ENCODE peak calls at places on chromosomes 13 and 19, in seven cellular contexts. M is dorsolateral prefrontal cortex; S is IMR-90; R is SK-N-SH; T is cardiac fibroblast; X is neural progenitor cell; N is CD4-positive, alpha-beta T cell. V is an unnamed sample.

GRCh38 chr19:10001899-10002298 is 8.4 kb downstream of the COL5A3 start:
- DNase-seq in N (no peak), T (peak), X (peak), R (no peak), S (no peak), M (no peak), V (peak)

GRCh38 chr19:49676136-49676689 is 858 bp upstream of the PRMT1 start:
- DNase-seq in S (peak), T (peak), R (peak), M (no peak), X (peak), N (no peak), V (no peak)

GRCh38 chr13:113036401-113036800 is 67.4 kb downstream of the MCF2L start:
- DNase-seq in X (no peak), N (no peak), T (no peak), S (no peak), R (no peak), M (no peak), V (no peak)

GRCh38 chr13:100987993-100988392 is 313.4 kb upstream of the TMTC4 start:
- DNase-seq in X (peak), M (no peak), R (no peak), S (peak), T (no peak), N (no peak), V (no peak)

GRCh38 chr19:33300016-33300981 is 2.0 kb downstream of the CEBPA start:
- DNase-seq in X (no peak), N (no peak), S (no peak), T (no peak), M (no peak), R (peak), V (no peak)

GRCh38 chr13:73451120-73452029 is 392.6 kb downstream of the KLF5 start:
- DNase-seq in T (no peak), M (no peak), X (no peak), R (no peak), S (no peak), N (no peak), V (no peak)

GRCh38 chr19:27972291-27973040 is 1240.5 kb downstream of the UQCRFS1 start:
- DNase-seq in N (no peak), M (no peak), T (peak), S (no peak), R (no peak), X (no peak), V (no peak)

GRCh38 chr13:99150575-99151370 is 49.9 kb upstream of the UBAC2 start:
- DNase-seq in M (no peak), X (no peak), S (peak), T (peak), R (no peak), N (no peak), V (no peak)

GRCh38 chr19:40689339-40690049 is 957 bp downstream of the NUMBL start:
- DNase-seq in T (no peak), R (peak), M (no peak), X (peak), N (peak), S (no peak), V (no peak)

GRCh38 chr13:53782400-53783030 is 753.9 kb downstream of the OLFM4 start:
- DNase-seq in N (no peak), R (peak), X (peak), M (no peak), T (peak), S (peak), V (peak)

GRCh38 chr13:91868351-91868750 is 469.9 kb downstream of the GPC5 start:
- DNase-seq in S (no peak), X (no peak), N (no peak), R (no peak), M (no peak), T (no peak), V (no peak)

GRCh38 chr13:28819046-28819747 is 942 bp upstream of the MTUS2 start:
- DNase-seq in M (no peak), X (peak), S (peak), T (peak), R (no peak), N (no peak), V (peak)

GRCh38 chr19:1434577-1435060 is 3.6 kb upstream of the RPS15 start:
- DNase-seq in R (no peak), T (no peak), X (no peak), M (no peak), N (no peak), S (no peak), V (no peak)

GRCh38 chr13:36750946-36751345 is 68.1 kb upstream of the RFXAP start:
- DNase-seq in M (no peak), T (no peak), N (no peak), R (no peak), X (no peak), S (no peak), V (no peak)

GRCh38 chr13:89568276-89568675 is 1779.2 kb upstream of the MIR17HG start:
- DNase-seq in M (no peak), S (no peak), N (no peak), T (no peak), X (no peak), R (no peak), V (no peak)

GRCh38 chr13:101300531-101300930 is 115.8 kb downstream of the NALCN start:
- DNase-seq in S (no peak), N (no peak), R (no peak), X (no peak), M (no peak), T (no peak), V (no peak)

GRCh38 chr13:41562083-41562482 is 104.7 kb downstream of the RGCC start:
- DNase-seq in T (peak), S (peak), N (no peak), X (no peak), R (no peak), M (peak), V (no peak)
- TF ChIP-seq CTCF in T (no peak), S (no peak), N (no peak), X (no peak), R (no peak), M (no peak), V (no peak)

GRCh38 chr13:39049274-39049673 is 11.0 kb downstream of the NHLRC3 start:
- DNase-seq in R (no peak), M (no peak), S (no peak), N (no peak), T (no peak), X (no peak), V (no peak)

GRCh38 chr13:39051157-39051556 is 12.9 kb downstream of the NHLRC3 start:
- DNase-seq in R (peak), S (peak), X (peak), N (no peak), M (no peak), T (peak), V (no peak)

GRCh38 chr13:39048806-39049205 is 10.6 kb downstream of the NHLRC3 start:
- DNase-seq in N (no peak), T (no peak), R (no peak), X (no peak), S (no peak), M (no peak), V (no peak)

GRCh38 chr13:39044536-39044935 is 6.3 kb downstream of the NHLRC3 start:
- DNase-seq in S (no peak), X (no peak), N (no peak), T (no peak), R (no peak), M (no peak), V (no peak)

GRCh38 chr13:39047560-39047959 is 9.3 kb downstream of the NHLRC3 start:
- DNase-seq in R (peak), T (no peak), S (no peak), N (no peak), X (peak), M (no peak), V (no peak)
- TF ChIP-seq CTCF in R (peak), T (no peak), S (no peak), N (no peak), X (peak), M (no peak), V (peak)

GRCh38 chr13:32443111-32443510 is 15.2 kb upstream of the N4BP2L1 start:
- DNase-seq in R (peak), T (peak), N (peak), X (no peak), M (no peak), S (peak), V (no peak)
- TF ChIP-seq CTCF in R (peak), T (peak), N (peak), X (no peak), M (peak), S (peak), V (peak)

GRCh38 chr13:102399791-102400618 is 1.8 kb downstream of the FGF14 start:
- DNase-seq in X (peak), R (peak), N (peak), T (no peak), S (no peak), M (peak), V (no peak)
- TF ChIP-seq CTCF in X (peak), R (peak), N (no peak), T (no peak), S (no peak), M (no peak), V (no peak)

GRCh38 chr19:41792513-41793413 is 3.6 kb upstream of the CEACAM3 start:
- DNase-seq in X (peak), S (peak), M (no peak), T (peak), R (peak), N (peak), V (peak)
- TF ChIP-seq CTCF in X (peak), S (peak), M (peak), T (peak), R (peak), N (peak), V (peak)

GRCh38 chr19:15815306-15815705 is at the start of gene OR10H1:
- DNase-seq in M (no peak), R (no peak), N (no peak), X (no peak), T (no peak), S (no peak), V (no peak)

GRCh38 chr19:15811476-15811875 is 4.0 kb downstream of the OR10H1 start:
- DNase-seq in X (no peak), R (no peak), M (no peak), T (no peak), N (no peak), S (no peak), V (no peak)

GRCh38 chr19:15812059-15812722 is 3.3 kb downstream of the OR10H1 start:
- DNase-seq in S (no peak), X (no peak), N (peak), T (no peak), R (no peak), M (no peak), V (no peak)

GRCh38 chr19:15813916-15814315 is 1.5 kb downstream of the OR10H1 start:
- DNase-seq in X (no peak), M (no peak), T (no peak), R (no peak), S (no peak), N (no peak), V (no peak)

GRCh38 chr19:15810335-15810734 is 5.1 kb downstream of the OR10H1 start:
- DNase-seq in X (no peak), S (no peak), M (no peak), N (no peak), R (no peak), T (no peak), V (no peak)
- TF ChIP-seq CTCF in X (no peak), S (no peak), M (no peak), N (no peak), R (peak), T (no peak), V (no peak)

GRCh38 chr19:58387338-58388174 is 487 bp downstream of the RPS5 start:
- DNase-seq in X (no peak), T (no peak), S (no peak), N (no peak), M (no peak), R (peak), V (no peak)
- TF ChIP-seq CTCF in X (peak), T (no peak), S (no peak), N (no peak), M (no peak), R (peak), V (no peak)

GRCh38 chr19:2888739-2889224 is 11.9 kb upstream of the ZNF57 start:
- DNase-seq in X (no peak), S (no peak), M (no peak), N (peak), T (no peak), R (no peak), V (no peak)
- TF ChIP-seq CTCF in X (no peak), S (no peak), M (no peak), N (no peak), T (no peak), R (no peak), V (no peak)

GRCh38 chr19:29687244-29687896 is 22.1 kb downstream of the PLEKHF1 start:
- DNase-seq in M (no peak), R (no peak), N (no peak), X (no peak), S (peak), T (peak), V (no peak)

GRCh38 chr19:29687897-29688728 is 22.9 kb downstream of the PLEKHF1 start:
- DNase-seq in X (no peak), T (peak), N (no peak), S (peak), R (no peak), M (no peak), V (no peak)

GRCh38 chr19:29694166-29694565 is 20.9 kb downstream of the C19orf12 start:
- DNase-seq in N (no peak), T (no peak), X (no peak), M (no peak), R (no peak), S (no peak), V (no peak)

GRCh38 chr19:29694669-29695627 is 20.1 kb downstream of the C19orf12 start:
- DNase-seq in R (peak), S (peak), N (peak), X (peak), M (peak), T (peak), V (peak)

DNA sequence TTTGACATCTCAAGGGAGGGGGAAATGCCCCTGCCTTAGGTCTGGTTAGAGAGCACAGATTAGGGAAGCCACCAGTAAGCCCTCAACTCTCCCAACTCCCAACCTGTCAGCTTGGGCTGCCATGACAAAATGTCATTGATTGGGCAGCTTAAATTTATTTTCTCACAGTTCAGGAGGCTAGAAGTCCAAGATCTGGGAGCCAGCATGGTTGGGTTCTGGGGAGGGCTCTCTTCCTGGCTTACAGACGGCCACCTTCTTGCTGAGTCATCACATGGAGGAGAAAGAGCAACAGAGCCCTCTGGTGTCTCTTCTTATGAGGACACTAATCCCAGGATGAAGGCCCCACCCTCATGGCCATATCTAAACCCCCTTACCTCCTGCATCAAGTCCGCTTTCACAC is 24.2 kb downstream of the C19orf12 start:
- DNase-seq in N (no peak), S (peak), R (no peak), X (peak), T (peak), M (no peak), V (no peak)
- TF ChIP-seq CTCF in N (peak), S (peak), R (peak), X (peak), T (peak), M (peak), V (peak)

DNA sequence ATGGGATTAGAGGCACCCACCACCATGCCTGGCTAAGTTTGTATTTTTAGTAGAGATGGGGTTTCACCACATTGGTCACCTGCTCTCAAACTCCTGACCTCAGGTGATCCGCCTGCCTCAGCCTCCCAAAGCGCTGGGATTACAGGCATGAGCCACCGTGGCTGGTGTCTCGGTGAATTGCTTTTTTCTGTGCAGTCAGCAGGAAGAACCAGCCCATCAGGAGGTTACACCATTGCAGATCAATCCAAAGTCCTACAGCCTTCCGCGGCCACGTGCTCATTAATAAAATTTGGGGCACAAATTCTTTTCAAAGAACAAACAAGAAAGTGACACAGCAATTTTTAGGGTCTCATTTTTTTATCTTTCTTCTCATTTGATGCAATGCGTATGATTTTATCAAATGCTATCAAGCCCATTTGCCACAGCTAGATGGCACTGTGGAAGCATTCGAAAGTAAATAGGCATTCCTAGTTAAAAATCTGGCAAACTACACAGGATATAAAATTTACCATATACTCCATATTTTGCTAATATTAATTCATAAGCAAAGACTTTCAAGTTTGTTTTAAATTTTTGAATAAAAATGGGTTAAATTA is 54.4 kb upstream of the ZNF835 start:
- DNase-seq in X (no peak), S (no peak), N (no peak), R (peak), T (no peak), M (no peak), V (no peak)
- TF ChIP-seq CTCF in X (no peak), S (peak), N (no peak), R (peak), T (no peak), M (peak), V (no peak)